ENCODE peak calls at places on chromosomes 3 and 15, in nine cellular contexts. S is neural progenitor cell; I is AG04449; L is AG09309; F is IMR-90; G is endothelial cell; K is CD8-positive, alpha-beta T cell; W is RWPE1; E is upper lobe of left lung. Y is an unnamed sample.

GRCh38 chr3:111714305-111714704 is 119.2 kb upstream of the ZBED2 start:
- DNase-seq in S (peak), I (no peak), L (no peak), F (peak), G (no peak), K (no peak), W (no peak), E (no peak), Y (no peak)

GRCh38 chr3:105997800-105998526 is 129.2 kb upstream of the CBLB start:
- DNase-seq in S (no peak), I (peak), L (peak), F (peak), G (no peak), K (no peak), W (peak), E (no peak), Y (no peak)

GRCh38 chr3:191382661-191383060 is 52.3 kb upstream of the UTS2B start:
- DNase-seq in S (no peak), I (no peak), L (no peak), F (no peak), G (no peak), K (no peak), W (no peak), E (no peak), Y (no peak)

GRCh38 chr3:151171145-151171544 is 31.9 kb downstream of the GPR171 start:
- DNase-seq in S (no peak), I (no peak), L (no peak), F (peak), G (no peak), K (no peak), W (no peak), E (no peak), Y (no peak)

GRCh38 chr3:129500334-129500658 is 28.1 kb upstream of the RHO start:
- DNase-seq in S (no peak), I (no peak), L (no peak), F (no peak), G (no peak), K (no peak), W (no peak), E (no peak), Y (no peak)

GRCh38 chr15:76217029-76217866 is 94.0 kb downstream of the ETFA start:
- DNase-seq in S (no peak), I (peak), L (peak), F (peak), G (no peak), K (no peak), W (peak), E (no peak), Y (no peak)

GRCh38 chr3:135017494-135017893 is 222.4 kb downstream of the EPHB1 start:
- DNase-seq in S (no peak), I (no peak), L (no peak), F (no peak), G (no peak), K (no peak), W (no peak), E (no peak), Y (no peak)

GRCh38 chr3:43995078-43995928 is 246.4 kb upstream of the TOPAZ1 start:
- DNase-seq in S (peak), I (no peak), L (no peak), F (no peak), G (peak), K (no peak), W (peak), E (peak), Y (peak)

GRCh38 chr3:195147649-195148121 is 123.3 kb downstream of the XXYLT1 start:
- DNase-seq in S (no peak), I (no peak), L (no peak), F (peak), G (no peak), K (no peak), W (no peak), E (no peak), Y (no peak)

DNA sequence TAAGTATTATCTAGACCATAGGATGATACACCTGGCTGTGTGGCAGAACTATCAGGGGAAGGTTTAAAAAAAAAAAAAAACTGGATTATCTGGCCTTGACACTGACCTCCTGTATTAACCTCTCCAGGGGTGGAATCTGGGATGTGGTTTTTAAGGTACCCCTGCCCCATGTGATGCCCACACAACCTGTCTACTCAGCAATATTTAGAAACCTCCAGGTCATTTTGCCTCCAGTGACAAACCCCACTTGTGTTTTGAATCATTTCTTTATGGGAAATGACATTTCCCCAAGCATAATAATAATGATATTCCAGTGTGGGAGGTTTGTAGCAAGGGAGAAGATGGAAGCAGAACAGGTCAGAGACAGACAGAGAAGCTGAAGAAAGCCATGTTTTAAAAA is 179.1 kb downstream of the RSL24D1 start:
- DNase-seq in S (no peak), I (no peak), L (no peak), F (no peak), G (no peak), K (no peak), W (no peak), E (no peak), Y (no peak)
- TF ChIP-seq CTCF in S (no peak), I (no peak), L (no peak), F (no peak), G (no peak), K (no peak), W (no peak), E (no peak), Y (no peak)

GRCh38 chr3:108091498-108092259 is 848 bp upstream of the CD47 start:
- DNase-seq in S (peak), I (no peak), L (no peak), F (no peak), G (no peak), K (no peak), W (no peak), E (no peak), Y (no peak)
- TF ChIP-seq CTCF in S (no peak), I (no peak), L (no peak), F (no peak), G (no peak), K (no peak), W (no peak), E (peak), Y (no peak)

DNA sequence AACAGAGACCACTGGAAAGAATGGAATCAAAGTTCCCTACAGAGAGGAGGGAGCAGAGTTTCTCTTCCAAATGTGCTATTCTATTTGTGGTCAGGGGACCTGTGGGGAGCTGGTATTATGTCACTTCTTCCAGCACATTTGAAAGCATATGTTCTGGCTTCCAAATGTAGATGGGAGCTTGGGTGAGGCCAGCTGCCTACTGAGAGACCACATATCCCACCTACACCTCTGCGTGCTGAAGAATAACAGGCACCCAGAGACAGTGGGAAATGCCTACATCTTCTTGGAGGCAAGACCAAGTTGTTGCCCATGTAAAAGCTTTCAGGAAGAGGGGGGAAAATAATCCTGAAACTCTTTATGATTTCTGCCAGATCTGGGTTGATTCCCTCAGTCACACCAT is 286.8 kb upstream of the UMPS start:
- DNase-seq in S (no peak), I (no peak), L (no peak), F (no peak), G (no peak), K (no peak), W (no peak), E (no peak), Y (no peak)
- TF ChIP-seq CTCF in S (no peak), I (no peak), L (no peak), F (no peak), G (no peak), K (no peak), W (no peak), E (no peak), Y (no peak)

GRCh38 chr15:63826513-63826912 is 7.2 kb downstream of the HERC1 start:
- DNase-seq in S (no peak), I (no peak), L (peak), F (peak), G (no peak), K (no peak), W (no peak), E (no peak), Y (no peak)
- TF ChIP-seq CTCF in S (no peak), I (peak), L (peak), F (peak), G (no peak), K (no peak), W (no peak), E (no peak), Y (no peak)

GRCh38 chr3:30747771-30748281 is 141.4 kb downstream of the TGFBR2 start:
- DNase-seq in S (peak), I (no peak), L (peak), F (peak), G (no peak), K (no peak), W (peak), E (no peak), Y (no peak)
- TF ChIP-seq CTCF in S (peak), I (peak), L (peak), F (peak), G (peak), K (no peak), W (peak), E (peak), Y (peak)

GRCh38 chr3:115785782-115786181 is 162.5 kb downstream of the GAP43 start:
- DNase-seq in S (no peak), I (no peak), L (no peak), F (no peak), G (no peak), K (no peak), W (no peak), E (no peak), Y (no peak)

GRCh38 chr3:115788921-115789470 is 165.7 kb downstream of the GAP43 start:
- DNase-seq in S (no peak), I (peak), L (peak), F (peak), G (no peak), K (no peak), W (peak), E (no peak), Y (no peak)

GRCh38 chr3:115783938-115784738 is 160.8 kb downstream of the GAP43 start:
- DNase-seq in S (peak), I (no peak), L (peak), F (peak), G (peak), K (peak), W (peak), E (peak), Y (peak)

GRCh38 chr3:115787818-115788217 is 164.5 kb downstream of the GAP43 start:
- DNase-seq in S (no peak), I (no peak), L (no peak), F (no peak), G (no peak), K (no peak), W (no peak), E (no peak), Y (no peak)

DNA sequence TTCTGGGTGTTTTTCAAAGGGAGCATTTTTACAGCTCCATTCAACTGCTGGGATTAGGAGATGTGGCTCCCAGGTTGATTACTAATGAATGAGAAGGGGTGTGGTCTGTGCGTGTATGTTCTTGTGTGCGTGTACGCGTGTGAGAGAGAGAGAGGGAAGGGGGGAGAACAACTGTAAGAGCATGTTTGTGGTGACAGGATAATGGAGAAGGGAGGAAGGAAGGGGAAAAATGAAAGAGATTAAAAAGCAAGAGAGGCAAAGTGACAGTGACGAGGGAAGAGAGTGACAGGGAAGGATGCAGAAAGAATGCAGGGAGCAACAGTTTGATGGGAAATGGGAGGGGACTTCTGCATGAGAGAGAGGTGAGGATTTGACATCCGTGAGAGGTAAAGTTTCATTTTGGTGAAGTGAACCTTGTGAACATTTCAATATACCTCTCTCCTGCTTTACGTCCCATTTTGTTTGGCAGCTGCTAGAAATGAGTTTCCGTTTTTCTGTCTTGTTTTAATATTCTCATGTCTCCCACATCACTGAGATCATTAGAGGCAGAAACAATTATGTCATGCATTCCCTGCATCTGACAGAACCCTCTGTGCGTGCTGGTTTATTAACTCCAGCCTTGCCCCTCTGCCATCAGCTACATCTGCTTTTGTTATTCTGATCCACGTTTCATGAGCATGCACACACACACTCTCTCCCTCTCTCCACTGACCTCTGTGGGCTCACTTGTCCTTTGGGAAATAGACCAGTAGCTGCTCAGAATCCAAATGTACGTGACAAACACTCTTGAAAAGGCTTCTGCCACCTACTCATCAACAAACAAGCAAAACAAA is 161.6 kb downstream of the GAP43 start:
- DNase-seq in S (no peak), I (no peak), L (peak), F (peak), G (no peak), K (no peak), W (no peak), E (no peak), Y (no peak)
- TF ChIP-seq CTCF in S (no peak), I (no peak), L (no peak), F (no peak), G (no peak), K (peak), W (peak), E (no peak), Y (no peak)

GRCh38 chr15:89761009-89761831 is 10.2 kb upstream of the MESP1 start:
- DNase-seq in S (no peak), I (no peak), L (no peak), F (no peak), G (no peak), K (no peak), W (no peak), E (no peak), Y (no peak)

GRCh38 chr15:89761929-89762328 is 10.9 kb upstream of the MESP1 start:
- DNase-seq in S (no peak), I (no peak), L (no peak), F (no peak), G (no peak), K (no peak), W (no peak), E (no peak), Y (no peak)

GRCh38 chr15:89758981-89759380 is 7.9 kb upstream of the MESP1 start:
- DNase-seq in S (no peak), I (no peak), L (no peak), F (no peak), G (no peak), K (no peak), W (no peak), E (no peak), Y (no peak)

GRCh38 chr15:89759835-89760234 is 8.8 kb upstream of the MESP1 start:
- DNase-seq in S (no peak), I (no peak), L (no peak), F (no peak), G (no peak), K (no peak), W (no peak), E (no peak), Y (no peak)

GRCh38 chr15:89760303-89761008 is 9.4 kb upstream of the MESP1 start:
- DNase-seq in S (peak), I (no peak), L (no peak), F (peak), G (peak), K (peak), W (peak), E (peak), Y (peak)
- TF ChIP-seq CTCF in S (peak), I (peak), L (peak), F (peak), G (peak), K (peak), W (peak), E (peak), Y (peak)

GRCh38 chr15:38257676-38258075 is 5.0 kb downstream of the SPRED1 start:
- DNase-seq in S (no peak), I (no peak), L (no peak), F (no peak), G (no peak), K (no peak), W (no peak), E (no peak), Y (no peak)

GRCh38 chr15:38259134-38259533 is 6.5 kb downstream of the SPRED1 start:
- DNase-seq in S (no peak), I (no peak), L (no peak), F (no peak), G (no peak), K (no peak), W (no peak), E (no peak), Y (no peak)

GRCh38 chr15:38255690-38256089 is 3.1 kb downstream of the SPRED1 start:
- DNase-seq in S (no peak), I (no peak), L (no peak), F (no peak), G (no peak), K (no peak), W (no peak), E (no peak), Y (no peak)

GRCh38 chr15:38263996-38264395 is 11.4 kb downstream of the SPRED1 start:
- DNase-seq in S (no peak), I (peak), L (no peak), F (peak), G (no peak), K (no peak), W (no peak), E (no peak), Y (no peak)

DNA sequence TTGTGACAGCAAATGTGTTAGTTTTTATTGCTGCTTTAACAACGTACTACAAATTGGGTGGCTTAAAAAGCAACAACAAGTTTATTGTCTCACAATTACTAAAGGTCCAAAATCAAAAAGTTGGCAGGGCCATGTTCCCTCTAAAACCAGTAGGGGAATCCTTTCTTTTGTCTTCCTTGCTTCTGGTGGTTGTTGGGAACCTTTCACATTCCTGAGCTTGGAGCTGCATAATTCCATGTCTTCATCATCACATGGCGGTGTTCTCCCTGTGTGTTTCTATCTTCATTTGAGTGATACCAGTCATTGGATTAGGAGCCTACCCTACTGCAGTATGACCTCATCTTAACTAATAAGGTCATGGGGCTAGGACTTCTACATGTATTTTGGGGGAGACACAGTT is 7.4 kb downstream of the SPRED1 start:
- DNase-seq in S (peak), I (no peak), L (no peak), F (peak), G (no peak), K (no peak), W (no peak), E (no peak), Y (no peak)
- TF ChIP-seq CTCF in S (peak), I (peak), L (no peak), F (peak), G (no peak), K (no peak), W (no peak), E (no peak), Y (no peak)

GRCh38 chr15:63166219-63166618 is 8.9 kb upstream of the RPS27L start:
- DNase-seq in S (no peak), I (no peak), L (no peak), F (no peak), G (no peak), K (no peak), W (no peak), E (no peak), Y (no peak)
- TF ChIP-seq CTCF in S (no peak), I (no peak), L (no peak), F (peak), G (no peak), K (no peak), W (no peak), E (peak), Y (no peak)

Y was measured in nephron progenitor cell.